ENCODE peak calls at places on chromosomes 7 and 10, in six cellular contexts. X is body of pancreas, I is type B pancreatic cell, P is upper lobe of right lung, T is GM10248, Q is IMR-90. O is an unnamed sample.

GRCh38 chr7:121447191-121447920 is 51.2 kb upstream of the FAM3C start:
- DNase-seq in X (no peak), I (no peak), P (no peak), T (no peak), Q (no peak), O (no peak)

GRCh38 chr7:774161-775109 is 47.4 kb upstream of the PRKAR1B start:
- DNase-seq in X (peak; percentile 56), I (peak; percentile 84), P (peak; percentile 77), T (peak; percentile 81), Q (peak; percentile 20), O (peak; percentile 45)

GRCh38 chr10:62248465-62248864 is 20.2 kb downstream of the RTKN2 start:
- DNase-seq in X (no peak), I (no peak), P (no peak), T (no peak), Q (peak; percentile 30), O (no peak)

GRCh38 chr7:82430518-82431465 is 12.8 kb downstream of the CACNA2D1 start:
- DNase-seq in X (no peak), I (no peak), P (no peak), T (no peak), Q (peak; percentile 86), O (no peak)

GRCh38 chr10:131676448-131676847 is 224.4 kb upstream of the PPP2R2D start:
- DNase-seq in X (no peak), I (no peak), P (no peak), T (no peak), Q (no peak), O (no peak)

GRCh38 chr10:75962395-75963061 is 531.1 kb downstream of the LRMDA start:
- DNase-seq in X (no peak), I (no peak), P (no peak), T (no peak), Q (no peak), O (no peak)

GRCh38 chr10:69961168-69961863 is 91.3 kb upstream of the MACROH2A2 start:
- DNase-seq in X (no peak), I (peak; percentile 54), P (no peak), T (peak; percentile 17), Q (no peak), O (peak; percentile 25)

GRCh38 chr7:105587899-105588690 is 6.8 kb upstream of the EFCAB10 start:
- DNase-seq in X (no peak), I (no peak), P (no peak), T (no peak), Q (peak; percentile 27), O (no peak)

GRCh38 chr7:106568680-106569499 is 92.1 kb downstream of the CCDC71L start:
- DNase-seq in X (peak; percentile 16), I (no peak), P (no peak), T (no peak), Q (peak; percentile 85), O (peak; percentile 54)

GRCh38 chr10:62582804-62583208 is 208.6 kb downstream of the ZNF365 start:
- DNase-seq in X (peak; percentile 37), I (no peak), P (peak; percentile 64), T (no peak), Q (peak; percentile 98), O (no peak)

GRCh38 chr7:5413449-5413786 is 10.2 kb downstream of the TNRC18 start:
- DNase-seq in X (no peak), I (no peak), P (no peak), T (no peak), Q (no peak), O (no peak)

GRCh38 chr10:49527061-49527460 is 11.9 kb downstream of the ERCC6 start:
- DNase-seq in X (no peak), I (no peak), P (no peak), T (no peak), Q (no peak), O (no peak)

GRCh38 chr10:92508866-92509265 is 65.0 kb downstream of the IDE start:
- DNase-seq in X (no peak), I (no peak), P (no peak), T (no peak), Q (no peak), O (no peak)

GRCh38 chr10:129095980-129096339 is 371.1 kb upstream of the MGMT start:
- DNase-seq in X (no peak), I (no peak), P (no peak), T (no peak), Q (peak; percentile 2), O (no peak)

GRCh38 chr10:74738052-74738451 is 88.3 kb upstream of the KAT6B start:
- DNase-seq in X (no peak), I (peak; percentile 11), P (no peak), T (peak; percentile 36), Q (peak; percentile 3), O (no peak)
- TF ChIP-seq CTCF in X (no peak), I (no peak), P (no peak), T (peak; percentile 19), Q (no peak), O (no peak)

DNA sequence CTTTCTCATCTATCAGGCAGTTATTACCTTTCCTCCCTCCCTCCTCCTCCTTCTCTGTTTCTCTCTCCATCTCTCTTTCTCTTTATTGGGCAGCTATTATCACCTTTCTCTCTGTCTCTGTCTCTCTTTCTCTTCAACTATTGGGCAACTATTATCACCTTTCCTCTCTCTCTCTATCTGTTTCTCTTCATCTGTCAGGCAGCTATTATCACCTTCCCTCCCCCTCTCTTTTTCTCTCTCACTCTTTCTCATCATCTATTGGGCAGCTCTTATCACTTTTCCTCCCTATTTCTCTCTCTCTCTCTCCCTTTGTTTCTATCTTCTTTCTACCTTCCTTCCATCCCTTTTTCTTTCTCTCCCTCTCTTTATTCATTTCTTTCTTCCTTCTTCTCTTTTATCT is 1.2 kb downstream of the DMBT1 start:
- DNase-seq in X (no peak), I (no peak), P (no peak), T (no peak), Q (no peak), O (no peak)
- TF ChIP-seq CTCF in X (no peak), I (no peak), P (no peak), T (no peak), Q (no peak), O (no peak)

GRCh38 chr7:42691030-42691639 is 220.7 kb downstream of the C7orf25 start:
- DNase-seq in X (no peak), I (no peak), P (no peak), T (no peak), Q (peak; percentile 39), O (no peak)
- TF ChIP-seq CTCF in X (no peak), I (peak; percentile 82), P (peak; percentile 45), T (peak; percentile 12), Q (peak; percentile 48), O (no peak)

GRCh38 chr10:82278401-82279182 is 403.6 kb downstream of the NRG3 start:
- DNase-seq in X (no peak), I (no peak), P (no peak), T (no peak), Q (no peak), O (no peak)

GRCh38 chr10:82282782-82283456 is 407.9 kb downstream of the NRG3 start:
- DNase-seq in X (no peak), I (no peak), P (no peak), T (no peak), Q (no peak), O (peak; percentile 12)

GRCh38 chr10:82277591-82277990 is 402.6 kb downstream of the NRG3 start:
- DNase-seq in X (no peak), I (no peak), P (no peak), T (no peak), Q (no peak), O (no peak)
- TF ChIP-seq CTCF in X (no peak), I (no peak), P (no peak), T (no peak), Q (no peak), O (no peak)